ENCODE peak calls at places on chromosomes 6 and 20, in six cellular contexts. One of them, this sample, is unnamed. For H3K9me3 and H3K4me1, the result is how much of the 10 kb centered on the place peaks cover.

GRCh38 chr6:89379281-89379680 is 26.8 kb upstream of the UBE2J1 start:
- DNase-seq in CD8-positive, alpha-beta memory T cell: no peak
- DNase-seq in aorta: no peak
- DNase-seq in fibroblast of lung: no peak
- DNase-seq in stomach: no peak
- DNase-seq in tibial artery: no peak
- DNase-seq in this sample: no peak

GRCh38 chr6:44446626-44447297 is 59.3 kb downstream of the CDC5L start:
- DNase-seq in CD8-positive, alpha-beta memory T cell: no peak
- DNase-seq in aorta: no peak
- DNase-seq in fibroblast of lung: peak
- DNase-seq in stomach: no peak
- DNase-seq in tibial artery: no peak
- DNase-seq in this sample: no peak

GRCh38 chr6:16533721-16534136 is 227.5 kb downstream of the ATXN1 start:
- DNase-seq in CD8-positive, alpha-beta memory T cell: no peak
- DNase-seq in aorta: no peak
- DNase-seq in fibroblast of lung: peak
- DNase-seq in stomach: no peak
- DNase-seq in tibial artery: no peak
- DNase-seq in this sample: no peak

GRCh38 chr6:89411269-89412070 is 603 bp downstream of the RRAGD start:
- DNase-seq in CD8-positive, alpha-beta memory T cell: peak
- DNase-seq in aorta: peak
- DNase-seq in fibroblast of lung: no peak
- DNase-seq in stomach: peak
- DNase-seq in tibial artery: peak
- DNase-seq in this sample: no peak

GRCh38 chr20:17636523-17637412 is 45.3 kb downstream of the RRBP1 start:
- DNase-seq in CD8-positive, alpha-beta memory T cell: no peak
- DNase-seq in aorta: no peak
- DNase-seq in fibroblast of lung: no peak
- DNase-seq in stomach: no peak
- DNase-seq in tibial artery: no peak
- DNase-seq in this sample: no peak

GRCh38 chr6:73121421-73121993 is 103.8 kb downstream of the KHDC1L start:
- DNase-seq in CD8-positive, alpha-beta memory T cell: no peak
- DNase-seq in aorta: no peak
- DNase-seq in fibroblast of lung: peak
- DNase-seq in stomach: no peak
- DNase-seq in tibial artery: no peak
- DNase-seq in this sample: no peak

GRCh38 chr6:33273924-33274902 is 2.3 kb downstream of the RPS18 start:
- DNase-seq in CD8-positive, alpha-beta memory T cell: no peak
- DNase-seq in aorta: peak
- DNase-seq in fibroblast of lung: no peak
- DNase-seq in stomach: no peak
- DNase-seq in tibial artery: no peak
- DNase-seq in this sample: no peak

GRCh38 chr6:12436683-12437082 is 146.5 kb downstream of the EDN1 start:
- DNase-seq in CD8-positive, alpha-beta memory T cell: no peak
- DNase-seq in aorta: no peak
- DNase-seq in fibroblast of lung: no peak
- DNase-seq in stomach: no peak
- DNase-seq in tibial artery: no peak
- DNase-seq in this sample: no peak

GRCh38 chr6:22716721-22717120 is 147.4 kb downstream of the HDGFL1 start:
- DNase-seq in CD8-positive, alpha-beta memory T cell: no peak
- DNase-seq in aorta: no peak
- DNase-seq in fibroblast of lung: no peak
- DNase-seq in stomach: no peak
- DNase-seq in tibial artery: no peak
- DNase-seq in this sample: no peak

GRCh38 chr20:17542993-17543412 is 11.8 kb upstream of the BFSP1 start:
- DNase-seq in CD8-positive, alpha-beta memory T cell: no peak
- DNase-seq in aorta: no peak
- DNase-seq in fibroblast of lung: peak
- DNase-seq in stomach: no peak
- DNase-seq in tibial artery: no peak
- DNase-seq in this sample: no peak

GRCh38 chr6:71879016-71879415 is 7.3 kb upstream of the RIMS1 start:
- DNase-seq in CD8-positive, alpha-beta memory T cell: no peak
- DNase-seq in aorta: no peak
- DNase-seq in fibroblast of lung: peak
- DNase-seq in stomach: no peak
- DNase-seq in tibial artery: no peak
- DNase-seq in this sample: no peak

GRCh38 chr6:4466260-4466659 is 309.9 kb upstream of the CDYL start:
- DNase-seq in CD8-positive, alpha-beta memory T cell: no peak
- DNase-seq in aorta: no peak
- DNase-seq in fibroblast of lung: peak
- DNase-seq in stomach: peak
- DNase-seq in tibial artery: peak
- DNase-seq in this sample: no peak

GRCh38 chr6:46848684-46849360 is 55.6 kb downstream of the MEP1A start:
- DNase-seq in CD8-positive, alpha-beta memory T cell: peak
- DNase-seq in aorta: peak
- DNase-seq in fibroblast of lung: peak
- DNase-seq in stomach: peak
- DNase-seq in tibial artery: peak
- DNase-seq in this sample: peak

GRCh38 chr20:38833857-38834164 is 28.3 kb downstream of the PPP1R16B start:
- DNase-seq in CD8-positive, alpha-beta memory T cell: peak
- DNase-seq in aorta: no peak
- DNase-seq in fibroblast of lung: no peak
- DNase-seq in stomach: no peak
- DNase-seq in tibial artery: no peak
- DNase-seq in this sample: no peak

GRCh38 chr6:2162089-2162465 is 83.3 kb downstream of the GMDS start:
- DNase-seq in CD8-positive, alpha-beta memory T cell: no peak
- DNase-seq in aorta: no peak
- DNase-seq in fibroblast of lung: no peak
- DNase-seq in stomach: no peak
- DNase-seq in tibial artery: no peak
- DNase-seq in this sample: no peak

GRCh38 chr6:54094837-54095236 is 16.4 kb upstream of the MLIP start:
- DNase-seq in CD8-positive, alpha-beta memory T cell: no peak
- DNase-seq in aorta: no peak
- DNase-seq in fibroblast of lung: no peak
- DNase-seq in stomach: no peak
- DNase-seq in tibial artery: no peak
- DNase-seq in this sample: no peak

GRCh38 chr6:158023597-158023939 is 41.9 kb downstream of the SYNJ2 start:
- DNase-seq in CD8-positive, alpha-beta memory T cell: no peak
- DNase-seq in aorta: no peak
- DNase-seq in fibroblast of lung: no peak
- DNase-seq in stomach: no peak
- DNase-seq in tibial artery: no peak
- DNase-seq in this sample: no peak

GRCh38 chr6:39792501-39793450 is 600 bp downstream of the DAAM2 start:
- DNase-seq in CD8-positive, alpha-beta memory T cell: no peak
- DNase-seq in aorta: peak
- DNase-seq in fibroblast of lung: no peak
- DNase-seq in stomach: no peak
- DNase-seq in tibial artery: no peak
- DNase-seq in this sample: no peak

GRCh38 chr6:40912158-40912946 is 126.7 kb downstream of the UNC5CL start:
- DNase-seq in CD8-positive, alpha-beta memory T cell: no peak
- DNase-seq in aorta: no peak
- DNase-seq in fibroblast of lung: no peak
- DNase-seq in stomach: peak
- DNase-seq in tibial artery: no peak
- DNase-seq in this sample: no peak

GRCh38 chr6:130849501-130850039 is 22.4 kb downstream of the SMLR1 start:
- DNase-seq in CD8-positive, alpha-beta memory T cell: no peak
- DNase-seq in aorta: no peak
- DNase-seq in fibroblast of lung: no peak
- DNase-seq in stomach: no peak
- DNase-seq in tibial artery: no peak
- DNase-seq in this sample: no peak

GRCh38 chr6:8707956-8708772 is 272.8 kb upstream of the SLC35B3 start:
- DNase-seq in CD8-positive, alpha-beta memory T cell: no peak
- DNase-seq in aorta: no peak
- DNase-seq in fibroblast of lung: peak
- DNase-seq in stomach: peak
- DNase-seq in tibial artery: no peak
- DNase-seq in this sample: no peak

GRCh38 chr6:135233676-135234491 is 52.8 kb downstream of the MYB start:
- DNase-seq in CD8-positive, alpha-beta memory T cell: no peak
- DNase-seq in aorta: no peak
- DNase-seq in fibroblast of lung: no peak
- DNase-seq in stomach: no peak
- DNase-seq in tibial artery: no peak
- DNase-seq in this sample: no peak

GRCh38 chr20:46984391-46984790 is 89.7 kb downstream of the EYA2 start:
- DNase-seq in CD8-positive, alpha-beta memory T cell: no peak
- DNase-seq in aorta: no peak
- DNase-seq in fibroblast of lung: no peak
- DNase-seq in stomach: peak
- DNase-seq in tibial artery: no peak
- DNase-seq in this sample: no peak

GRCh38 chr6:68994561-68994960 is 359.5 kb downstream of the ADGRB3 start:
- DNase-seq in CD8-positive, alpha-beta memory T cell: no peak
- DNase-seq in aorta: no peak
- DNase-seq in fibroblast of lung: no peak
- DNase-seq in stomach: no peak
- DNase-seq in tibial artery: no peak
- DNase-seq in this sample: no peak

GRCh38 chr6:2196079-2196679 is 49.2 kb downstream of the GMDS start:
- DNase-seq in CD8-positive, alpha-beta memory T cell: peak
- DNase-seq in aorta: no peak
- DNase-seq in fibroblast of lung: peak
- DNase-seq in stomach: no peak
- DNase-seq in tibial artery: peak
- DNase-seq in this sample: peak

GRCh38 chr20:19688031-19688806 is 69.8 kb upstream of the RIN2 start:
- DNase-seq in CD8-positive, alpha-beta memory T cell: no peak
- DNase-seq in aorta: peak
- DNase-seq in fibroblast of lung: peak
- DNase-seq in stomach: peak
- DNase-seq in tibial artery: peak
- DNase-seq in this sample: no peak

GRCh38 chr20:25032478-25033183 is 25.3 kb downstream of the ACSS1 start:
- DNase-seq in CD8-positive, alpha-beta memory T cell: no peak
- DNase-seq in aorta: no peak
- DNase-seq in fibroblast of lung: peak
- DNase-seq in stomach: peak
- DNase-seq in tibial artery: no peak
- DNase-seq in this sample: no peak

GRCh38 chr6:125748534-125749111 is 809 bp upstream of the HEY2 start:
- DNase-seq in CD8-positive, alpha-beta memory T cell: peak
- DNase-seq in aorta: no peak
- DNase-seq in fibroblast of lung: peak
- DNase-seq in stomach: no peak
- DNase-seq in tibial artery: no peak
- DNase-seq in this sample: no peak

GRCh38 chr6:72522735-72523141 is 99.1 kb upstream of the KCNQ5 start:
- DNase-seq in CD8-positive, alpha-beta memory T cell: no peak
- DNase-seq in aorta: no peak
- DNase-seq in fibroblast of lung: no peak
- DNase-seq in stomach: no peak
- DNase-seq in tibial artery: no peak
- DNase-seq in this sample: no peak

GRCh38 chr6:135183532-135184440 is 2.7 kb downstream of the MYB start:
- DNase-seq in CD8-positive, alpha-beta memory T cell: peak
- DNase-seq in aorta: peak
- DNase-seq in fibroblast of lung: peak
- DNase-seq in stomach: peak
- DNase-seq in tibial artery: no peak
- DNase-seq in this sample: peak

GRCh38 chr20:50372770-50373088 is 137.5 kb upstream of the PTPN1 start:
- DNase-seq in CD8-positive, alpha-beta memory T cell: no peak
- DNase-seq in aorta: no peak
- DNase-seq in fibroblast of lung: no peak
- DNase-seq in stomach: no peak
- DNase-seq in tibial artery: no peak
- DNase-seq in this sample: no peak

GRCh38 chr20:58137236-58137635 is 91.2 kb downstream of the ANKRD60 start:
- DNase-seq in CD8-positive, alpha-beta memory T cell: no peak
- DNase-seq in aorta: peak
- DNase-seq in fibroblast of lung: no peak
- DNase-seq in stomach: no peak
- DNase-seq in tibial artery: no peak
- DNase-seq in this sample: no peak
- H3K27ac ChIP-seq in CD8-positive, alpha-beta memory T cell: no peak
- H3K27ac ChIP-seq in aorta: no peak
- H3K27ac ChIP-seq in fibroblast of lung: no peak
- H3K27ac ChIP-seq in stomach: no peak
- H3K27ac ChIP-seq in tibial artery: no peak
- H3K27ac ChIP-seq in this sample: no peak

GRCh38 chr6:169692516-169692915 is 9.3 kb downstream of the WDR27 start:
- DNase-seq in CD8-positive, alpha-beta memory T cell: no peak
- DNase-seq in aorta: no peak
- DNase-seq in fibroblast of lung: peak
- DNase-seq in stomach: no peak
- DNase-seq in tibial artery: no peak
- DNase-seq in this sample: no peak
- H3K9me3 ChIP-seq in CD8-positive, alpha-beta memory T cell: under half
- H3K9me3 ChIP-seq in aorta: under half
- H3K9me3 ChIP-seq in fibroblast of lung: under half
- H3K9me3 ChIP-seq in stomach: under half
- H3K9me3 ChIP-seq in tibial artery: under half
- H3K9me3 ChIP-seq in this sample: under half

GRCh38 chr6:30129270-30129669 is 6.7 kb upstream of the TRIM40 start:
- DNase-seq in CD8-positive, alpha-beta memory T cell: no peak
- DNase-seq in aorta: no peak
- DNase-seq in fibroblast of lung: no peak
- DNase-seq in stomach: no peak
- DNase-seq in tibial artery: no peak
- DNase-seq in this sample: no peak
- H3K4me1 ChIP-seq in CD8-positive, alpha-beta memory T cell: under half
- H3K4me1 ChIP-seq in aorta: under half
- H3K4me1 ChIP-seq in fibroblast of lung: under half
- H3K4me1 ChIP-seq in stomach: under half
- H3K4me1 ChIP-seq in tibial artery: under half
- H3K4me1 ChIP-seq in this sample: under half

DNA sequence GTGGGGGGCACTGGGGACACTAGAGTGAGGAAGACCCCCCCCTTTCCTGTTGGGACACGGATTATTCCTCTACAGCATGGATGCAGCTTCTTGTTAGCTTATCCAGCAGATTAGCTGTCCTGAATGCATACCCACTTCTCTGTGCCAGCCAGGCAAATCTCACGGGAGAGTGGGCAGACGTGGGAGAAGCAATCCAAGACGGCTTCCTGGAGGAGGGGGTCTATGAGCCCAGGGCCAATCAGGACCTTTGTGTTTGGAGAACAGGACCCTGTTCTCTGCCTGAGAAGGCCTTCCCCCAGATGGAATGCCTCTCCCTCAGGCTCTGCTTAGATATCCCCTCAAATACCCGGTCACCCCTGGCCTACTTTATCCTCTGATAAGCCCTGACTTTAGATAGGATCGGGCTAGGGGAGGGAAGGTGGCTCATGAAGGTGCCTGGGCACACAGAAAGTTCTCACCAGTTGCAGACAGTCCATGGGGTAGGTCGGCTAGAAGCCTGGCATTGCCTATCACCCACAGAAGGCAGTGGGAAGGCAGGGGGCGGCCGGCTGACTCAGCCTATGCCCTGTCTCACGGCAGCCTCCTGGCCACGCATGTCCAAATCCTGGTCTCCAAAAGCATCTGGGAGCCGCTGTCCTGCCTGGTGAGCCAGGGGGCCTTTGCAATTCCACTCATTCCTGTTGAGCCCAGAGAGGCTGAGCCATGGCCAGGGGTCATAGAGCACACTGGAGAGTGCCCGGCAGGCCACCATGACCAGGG is 34.7 kb downstream of the SUN5 start:
- DNase-seq in CD8-positive, alpha-beta memory T cell: no peak
- DNase-seq in aorta: no peak
- DNase-seq in fibroblast of lung: no peak
- DNase-seq in stomach: no peak
- DNase-seq in tibial artery: no peak
- DNase-seq in this sample: no peak
- H3K27ac ChIP-seq in CD8-positive, alpha-beta memory T cell: no peak
- H3K27ac ChIP-seq in aorta: no peak
- H3K27ac ChIP-seq in fibroblast of lung: no peak
- H3K27ac ChIP-seq in stomach: no peak
- H3K27ac ChIP-seq in tibial artery: no peak
- H3K27ac ChIP-seq in this sample: peak